ENCODE peak calls at places on chromosome 20, in ten cellular contexts. One of them, this sample, is unnamed.

GRCh38 chr20:40930561-40930960 is 98.1 kb upstream of the TOP1 start:
- DNase-seq in CD4-positive, alpha-beta T cell: no peak
- DNase-seq in heart right ventricle: no peak
- DNase-seq in BJ: no peak
- DNase-seq in cardiac muscle cell: no peak
- DNase-seq in brain microvascular endothelial cell: peak
- DNase-seq in breast epithelium: no peak
- DNase-seq in BE2C: no peak
- DNase-seq in ascending aorta: no peak
- DNase-seq in prostate gland: no peak
- DNase-seq in this sample: no peak

GRCh38 chr20:37360515-37361115 is 14.7 kb downstream of the SRC start:
- DNase-seq in ascending aorta: no peak
- DNase-seq in BE2C: no peak
- DNase-seq in prostate gland: no peak
- DNase-seq in breast epithelium: no peak
- DNase-seq in cardiac muscle cell: no peak
- DNase-seq in brain microvascular endothelial cell: no peak
- DNase-seq in heart right ventricle: no peak
- DNase-seq in BJ: no peak
- DNase-seq in CD4-positive, alpha-beta T cell: no peak
- DNase-seq in this sample: no peak

GRCh38 chr20:51811040-51811351 is 8.7 kb upstream of the SALL4 start:
- DNase-seq in BE2C: no peak
- DNase-seq in prostate gland: no peak
- DNase-seq in cardiac muscle cell: no peak
- DNase-seq in ascending aorta: no peak
- DNase-seq in heart right ventricle: no peak
- DNase-seq in CD4-positive, alpha-beta T cell: no peak
- DNase-seq in breast epithelium: no peak
- DNase-seq in brain microvascular endothelial cell: peak
- DNase-seq in BJ: no peak
- DNase-seq in this sample: no peak

GRCh38 chr20:62906647-62907375 is 19.5 kb downstream of the DIDO1 start:
- DNase-seq in cardiac muscle cell: no peak
- DNase-seq in brain microvascular endothelial cell: no peak
- DNase-seq in heart right ventricle: no peak
- DNase-seq in CD4-positive, alpha-beta T cell: no peak
- DNase-seq in ascending aorta: no peak
- DNase-seq in BJ: no peak
- DNase-seq in prostate gland: no peak
- DNase-seq in breast epithelium: no peak
- DNase-seq in BE2C: no peak
- DNase-seq in this sample: no peak

GRCh38 chr20:51233345-51233744 is 210.4 kb upstream of the KCNG1 start:
- DNase-seq in heart right ventricle: no peak
- DNase-seq in BE2C: no peak
- DNase-seq in BJ: no peak
- DNase-seq in cardiac muscle cell: no peak
- DNase-seq in CD4-positive, alpha-beta T cell: no peak
- DNase-seq in brain microvascular endothelial cell: no peak
- DNase-seq in breast epithelium: no peak
- DNase-seq in prostate gland: no peak
- DNase-seq in ascending aorta: no peak
- DNase-seq in this sample: no peak

GRCh38 chr20:5848711-5849505 is 98.7 kb downstream of the SHLD1 start:
- DNase-seq in ascending aorta: no peak
- DNase-seq in breast epithelium: no peak
- DNase-seq in cardiac muscle cell: no peak
- DNase-seq in CD4-positive, alpha-beta T cell: no peak
- DNase-seq in BE2C: no peak
- DNase-seq in prostate gland: no peak
- DNase-seq in BJ: no peak
- DNase-seq in brain microvascular endothelial cell: no peak
- DNase-seq in heart right ventricle: no peak
- DNase-seq in this sample: no peak

GRCh38 chr20:12598894-12599293 is 409.9 kb upstream of the SPTLC3 start:
- DNase-seq in brain microvascular endothelial cell: no peak
- DNase-seq in cardiac muscle cell: no peak
- DNase-seq in BJ: no peak
- DNase-seq in prostate gland: no peak
- DNase-seq in CD4-positive, alpha-beta T cell: no peak
- DNase-seq in breast epithelium: no peak
- DNase-seq in BE2C: no peak
- DNase-seq in ascending aorta: no peak
- DNase-seq in heart right ventricle: no peak
- DNase-seq in this sample: no peak

GRCh38 chr20:63977392-63978276 is 1.8 kb downstream of the SAMD10 start:
- DNase-seq in BE2C: peak
- DNase-seq in prostate gland: no peak
- DNase-seq in ascending aorta: no peak
- DNase-seq in breast epithelium: no peak
- DNase-seq in BJ: no peak
- DNase-seq in heart right ventricle: peak
- DNase-seq in cardiac muscle cell: no peak
- DNase-seq in brain microvascular endothelial cell: peak
- DNase-seq in CD4-positive, alpha-beta T cell: peak
- DNase-seq in this sample: no peak

GRCh38 chr20:23205221-23205620 is 119.1 kb upstream of the CD93 start:
- DNase-seq in cardiac muscle cell: no peak
- DNase-seq in BE2C: no peak
- DNase-seq in prostate gland: peak
- DNase-seq in CD4-positive, alpha-beta T cell: no peak
- DNase-seq in heart right ventricle: no peak
- DNase-seq in breast epithelium: no peak
- DNase-seq in BJ: no peak
- DNase-seq in brain microvascular endothelial cell: no peak
- DNase-seq in ascending aorta: no peak
- DNase-seq in this sample: no peak

GRCh38 chr20:57401565-57401918 is 10.3 kb downstream of the RBM38 start:
- DNase-seq in prostate gland: no peak
- DNase-seq in cardiac muscle cell: no peak
- DNase-seq in BE2C: no peak
- DNase-seq in ascending aorta: no peak
- DNase-seq in BJ: no peak
- DNase-seq in CD4-positive, alpha-beta T cell: no peak
- DNase-seq in breast epithelium: no peak
- DNase-seq in heart right ventricle: no peak
- DNase-seq in brain microvascular endothelial cell: no peak
- DNase-seq in this sample: no peak

GRCh38 chr20:10061641-10062040 is 26.9 kb downstream of the ANKEF1 start:
- DNase-seq in BJ: no peak
- DNase-seq in ascending aorta: no peak
- DNase-seq in breast epithelium: no peak
- DNase-seq in heart right ventricle: no peak
- DNase-seq in BE2C: peak
- DNase-seq in cardiac muscle cell: no peak
- DNase-seq in prostate gland: no peak
- DNase-seq in CD4-positive, alpha-beta T cell: no peak
- DNase-seq in brain microvascular endothelial cell: no peak
- DNase-seq in this sample: no peak

GRCh38 chr20:38673731-38674177 is 50.5 kb upstream of the SLC32A1 start:
- DNase-seq in heart right ventricle: no peak
- DNase-seq in CD4-positive, alpha-beta T cell: no peak
- DNase-seq in BJ: no peak
- DNase-seq in breast epithelium: no peak
- DNase-seq in prostate gland: no peak
- DNase-seq in cardiac muscle cell: peak
- DNase-seq in ascending aorta: no peak
- DNase-seq in BE2C: peak
- DNase-seq in brain microvascular endothelial cell: no peak
- DNase-seq in this sample: peak

GRCh38 chr20:31806564-31807355 is 12.4 kb upstream of the MYLK2 start:
- DNase-seq in cardiac muscle cell: no peak
- DNase-seq in BJ: no peak
- DNase-seq in ascending aorta: no peak
- DNase-seq in CD4-positive, alpha-beta T cell: no peak
- DNase-seq in brain microvascular endothelial cell: no peak
- DNase-seq in BE2C: no peak
- DNase-seq in breast epithelium: no peak
- DNase-seq in heart right ventricle: no peak
- DNase-seq in prostate gland: no peak
- DNase-seq in this sample: no peak

GRCh38 chr20:63738687-63739128 is 868 bp upstream of the SLC2A4RG start:
- DNase-seq in BJ: no peak
- DNase-seq in heart right ventricle: peak
- DNase-seq in brain microvascular endothelial cell: no peak
- DNase-seq in CD4-positive, alpha-beta T cell: peak
- DNase-seq in ascending aorta: no peak
- DNase-seq in cardiac muscle cell: peak
- DNase-seq in BE2C: peak
- DNase-seq in breast epithelium: peak
- DNase-seq in prostate gland: peak
- DNase-seq in this sample: no peak

GRCh38 chr20:8860011-8860495 is 208.8 kb upstream of the PLCB4 start:
- DNase-seq in brain microvascular endothelial cell: peak
- DNase-seq in BJ: no peak
- DNase-seq in ascending aorta: no peak
- DNase-seq in heart right ventricle: no peak
- DNase-seq in breast epithelium: no peak
- DNase-seq in BE2C: no peak
- DNase-seq in prostate gland: no peak
- DNase-seq in cardiac muscle cell: no peak
- DNase-seq in CD4-positive, alpha-beta T cell: no peak
- DNase-seq in this sample: no peak

GRCh38 chr20:50572922-50573777 is 63.0 kb downstream of the PTPN1 start:
- DNase-seq in prostate gland: no peak
- DNase-seq in cardiac muscle cell: peak
- DNase-seq in ascending aorta: peak
- DNase-seq in BJ: no peak
- DNase-seq in brain microvascular endothelial cell: no peak
- DNase-seq in breast epithelium: no peak
- DNase-seq in CD4-positive, alpha-beta T cell: no peak
- DNase-seq in BE2C: peak
- DNase-seq in heart right ventricle: peak
- DNase-seq in this sample: peak

GRCh38 chr20:50032955-50033666 is 50.3 kb downstream of the SNAI1 start:
- DNase-seq in cardiac muscle cell: no peak
- DNase-seq in heart right ventricle: no peak
- DNase-seq in ascending aorta: no peak
- DNase-seq in BJ: no peak
- DNase-seq in BE2C: no peak
- DNase-seq in breast epithelium: no peak
- DNase-seq in prostate gland: no peak
- DNase-seq in brain microvascular endothelial cell: no peak
- DNase-seq in CD4-positive, alpha-beta T cell: no peak
- DNase-seq in this sample: no peak

GRCh38 chr20:14512856-14513255 is 175.4 kb upstream of the FLRT3 start:
- DNase-seq in BE2C: no peak
- DNase-seq in breast epithelium: no peak
- DNase-seq in CD4-positive, alpha-beta T cell: no peak
- DNase-seq in ascending aorta: no peak
- DNase-seq in BJ: no peak
- DNase-seq in cardiac muscle cell: no peak
- DNase-seq in heart right ventricle: no peak
- DNase-seq in brain microvascular endothelial cell: no peak
- DNase-seq in prostate gland: no peak
- DNase-seq in this sample: no peak
- TF ChIP-seq CTCF in BE2C: no peak
- TF ChIP-seq CTCF in breast epithelium: no peak
- TF ChIP-seq CTCF in CD4-positive, alpha-beta T cell: no peak
- TF ChIP-seq CTCF in ascending aorta: no peak
- TF ChIP-seq CTCF in BJ: no peak
- TF ChIP-seq CTCF in cardiac muscle cell: no peak
- TF ChIP-seq CTCF in heart right ventricle: no peak
- TF ChIP-seq CTCF in brain microvascular endothelial cell: no peak
- TF ChIP-seq CTCF in prostate gland: no peak
- TF ChIP-seq CTCF in this sample: no peak

GRCh38 chr20:1946762-1947534 is 46.9 kb downstream of the PDYN start:
- DNase-seq in prostate gland: peak
- DNase-seq in heart right ventricle: no peak
- DNase-seq in breast epithelium: no peak
- DNase-seq in cardiac muscle cell: peak
- DNase-seq in BJ: no peak
- DNase-seq in ascending aorta: no peak
- DNase-seq in brain microvascular endothelial cell: no peak
- DNase-seq in BE2C: no peak
- DNase-seq in CD4-positive, alpha-beta T cell: no peak
- DNase-seq in this sample: no peak
- TF ChIP-seq CTCF in prostate gland: no peak
- TF ChIP-seq CTCF in heart right ventricle: no peak
- TF ChIP-seq CTCF in breast epithelium: no peak
- TF ChIP-seq CTCF in cardiac muscle cell: no peak
- TF ChIP-seq CTCF in BJ: no peak
- TF ChIP-seq CTCF in ascending aorta: no peak
- TF ChIP-seq CTCF in brain microvascular endothelial cell: no peak
- TF ChIP-seq CTCF in BE2C: no peak
- TF ChIP-seq CTCF in CD4-positive, alpha-beta T cell: no peak
- TF ChIP-seq CTCF in this sample: no peak

GRCh38 chr20:1833216-1833615 is 62.0 kb upstream of the SIRPA start:
- DNase-seq in BJ: no peak
- DNase-seq in cardiac muscle cell: no peak
- DNase-seq in breast epithelium: no peak
- DNase-seq in heart right ventricle: no peak
- DNase-seq in BE2C: no peak
- DNase-seq in CD4-positive, alpha-beta T cell: no peak
- DNase-seq in prostate gland: no peak
- DNase-seq in ascending aorta: no peak
- DNase-seq in brain microvascular endothelial cell: no peak
- DNase-seq in this sample: no peak

GRCh38 chr20:1833728-1834726 is 61.2 kb upstream of the SIRPA start:
- DNase-seq in BJ: no peak
- DNase-seq in BE2C: no peak
- DNase-seq in CD4-positive, alpha-beta T cell: no peak
- DNase-seq in prostate gland: no peak
- DNase-seq in cardiac muscle cell: peak
- DNase-seq in ascending aorta: no peak
- DNase-seq in heart right ventricle: no peak
- DNase-seq in breast epithelium: no peak
- DNase-seq in brain microvascular endothelial cell: no peak
- DNase-seq in this sample: no peak

GRCh38 chr20:1830240-1830639 is 65.0 kb upstream of the SIRPA start:
- DNase-seq in CD4-positive, alpha-beta T cell: no peak
- DNase-seq in prostate gland: no peak
- DNase-seq in brain microvascular endothelial cell: peak
- DNase-seq in BJ: peak
- DNase-seq in cardiac muscle cell: peak
- DNase-seq in breast epithelium: no peak
- DNase-seq in heart right ventricle: peak
- DNase-seq in ascending aorta: no peak
- DNase-seq in BE2C: peak
- DNase-seq in this sample: no peak

GRCh38 chr20:1831606-1832005 is 63.6 kb upstream of the SIRPA start:
- DNase-seq in ascending aorta: no peak
- DNase-seq in BJ: no peak
- DNase-seq in BE2C: no peak
- DNase-seq in brain microvascular endothelial cell: no peak
- DNase-seq in prostate gland: no peak
- DNase-seq in heart right ventricle: no peak
- DNase-seq in cardiac muscle cell: no peak
- DNase-seq in breast epithelium: no peak
- DNase-seq in CD4-positive, alpha-beta T cell: no peak
- DNase-seq in this sample: no peak

GRCh38 chr20:1832634-1833033 is 62.6 kb upstream of the SIRPA start:
- DNase-seq in breast epithelium: no peak
- DNase-seq in cardiac muscle cell: peak
- DNase-seq in BE2C: no peak
- DNase-seq in prostate gland: no peak
- DNase-seq in heart right ventricle: no peak
- DNase-seq in ascending aorta: no peak
- DNase-seq in brain microvascular endothelial cell: no peak
- DNase-seq in BJ: no peak
- DNase-seq in CD4-positive, alpha-beta T cell: no peak
- DNase-seq in this sample: no peak
- TF ChIP-seq CTCF in breast epithelium: no peak
- TF ChIP-seq CTCF in cardiac muscle cell: no peak
- TF ChIP-seq CTCF in BE2C: no peak
- TF ChIP-seq CTCF in prostate gland: no peak
- TF ChIP-seq CTCF in heart right ventricle: no peak
- TF ChIP-seq CTCF in ascending aorta: no peak
- TF ChIP-seq CTCF in brain microvascular endothelial cell: no peak
- TF ChIP-seq CTCF in BJ: no peak
- TF ChIP-seq CTCF in CD4-positive, alpha-beta T cell: no peak
- TF ChIP-seq CTCF in this sample: no peak

GRCh38 chr20:22106308-22106938 is 401.0 kb downstream of the PAX1 start:
- DNase-seq in ascending aorta: no peak
- DNase-seq in prostate gland: peak
- DNase-seq in BE2C: no peak
- DNase-seq in heart right ventricle: no peak
- DNase-seq in brain microvascular endothelial cell: peak
- DNase-seq in breast epithelium: no peak
- DNase-seq in cardiac muscle cell: peak
- DNase-seq in BJ: no peak
- DNase-seq in CD4-positive, alpha-beta T cell: no peak
- DNase-seq in this sample: no peak
- TF ChIP-seq CTCF in ascending aorta: peak
- TF ChIP-seq CTCF in prostate gland: peak
- TF ChIP-seq CTCF in BE2C: peak
- TF ChIP-seq CTCF in heart right ventricle: peak
- TF ChIP-seq CTCF in brain microvascular endothelial cell: no peak
- TF ChIP-seq CTCF in breast epithelium: no peak
- TF ChIP-seq CTCF in cardiac muscle cell: no peak
- TF ChIP-seq CTCF in BJ: no peak
- TF ChIP-seq CTCF in CD4-positive, alpha-beta T cell: no peak
- TF ChIP-seq CTCF in this sample: no peak